ENCODE peak calls at places on chromosomes 3 and 15, in four cellular contexts. O is stimulated activated naive CD8-positive, alpha-beta T cell treated with anti-CD3 and anti-CD28 coated beads, Interleukin-15, amount 100 ng/mL, for 72 hours; C is activated naive CD8-positive, alpha-beta T cell treated with anti-CD3 and anti-CD28 coated beads, Interleukin-2, amount 10 ng/mL, durations not matched to agents 7 days and 5 days; Y is mesendoderm. N is an unnamed sample.

GRCh38 chr3:127749787-127750225 is 72.5 kb downstream of the MGLL start:
- DNase-seq in O (no peak), C (no peak), Y (peak), N (no peak)

GRCh38 chr15:52558196-52558595 is 10.6 kb downstream of the ARPP19 start:
- DNase-seq in O (peak), C (no peak), Y (peak), N (no peak)

GRCh38 chr3:49733551-49733950 is 9.8 kb upstream of the GMPPB start:
- DNase-seq in O (no peak), C (no peak), Y (no peak), N (no peak)

GRCh38 chr15:90750186-90750585 is 33.0 kb downstream of the BLM start:
- DNase-seq in O (peak), C (no peak), Y (no peak), N (no peak)

GRCh38 chr3:112056451-112056929 is 22.0 kb downstream of the TMPRSS7 start:
- DNase-seq in O (no peak), C (no peak), Y (no peak), N (no peak)

GRCh38 chr15:43286074-43286473 is 19.3 kb upstream of the TGM5 start:
- DNase-seq in O (no peak), C (no peak), Y (no peak), N (no peak)

GRCh38 chr3:145864336-145864735 is 296.6 kb downstream of the PLOD2 start:
- DNase-seq in O (no peak), C (no peak), Y (no peak), N (no peak)

GRCh38 chr15:83276661-83277060 is 7.8 kb downstream of the BNC1 start:
- DNase-seq in O (no peak), C (no peak), Y (no peak), N (no peak)

GRCh38 chr3:124698030-124698770 is 32.1 kb upstream of the UMPS start:
- DNase-seq in O (no peak), C (no peak), Y (no peak), N (no peak)

GRCh38 chr15:50315814-50316630 is 39.0 kb downstream of the GABPB1 start:
- DNase-seq in O (no peak), C (no peak), Y (peak), N (peak)

GRCh38 chr3:67381667-67382272 is 272.6 kb downstream of the SUCLG2 start:
- DNase-seq in O (no peak), C (no peak), Y (no peak), N (peak)

GRCh38 chr3:17195192-17195611 is 310.4 kb downstream of the PLCL2 start:
- DNase-seq in O (peak), C (no peak), Y (peak), N (no peak)

GRCh38 chr15:49145651-49146609 is 9.5 kb downstream of the COPS2 start:
- DNase-seq in O (no peak), C (no peak), Y (peak), N (peak)

GRCh38 chr3:53166781-53167291 is 5.8 kb downstream of the PRKCD start:
- DNase-seq in O (no peak), C (no peak), Y (no peak), N (no peak)

GRCh38 chr3:123100192-123100776 is 33.5 kb downstream of the PDIA5 start:
- DNase-seq in O (no peak), C (no peak), Y (no peak), N (no peak)

GRCh38 chr15:88985547-88986393 is 72.6 kb upstream of the MFGE8 start:
- DNase-seq in O (no peak), C (no peak), Y (peak), N (no peak)

GRCh38 chr3:8761866-8762265 is 7.5 kb downstream of the OXTR start:
- DNase-seq in O (no peak), C (no peak), Y (no peak), N (no peak)

GRCh38 chr3:195129644-195130492 is 141.1 kb downstream of the XXYLT1 start:
- DNase-seq in O (peak), C (no peak), Y (no peak), N (no peak)

GRCh38 chr15:77739591-77740378 is 107.1 kb upstream of the LINGO1 start:
- DNase-seq in O (no peak), C (no peak), Y (no peak), N (no peak)

GRCh38 chr3:99862208-99862607 is 44.5 kb downstream of the CMSS1 start:
- DNase-seq in O (no peak), C (no peak), Y (no peak), N (no peak)

GRCh38 chr3:56885461-56885860 is 83.7 kb upstream of the ARHGEF3 start:
- DNase-seq in O (no peak), C (no peak), Y (no peak), N (no peak)

GRCh38 chr3:168061332-168061996 is 34.3 kb downstream of the GOLIM4 start:
- DNase-seq in O (no peak), C (no peak), Y (no peak), N (no peak)

GRCh38 chr3:52526151-52526561 is 7.5 kb downstream of the NT5DC2 start:
- DNase-seq in O (no peak), C (no peak), Y (no peak), N (no peak)

GRCh38 chr3:171066216-171066615 is 39.7 kb upstream of the SLC2A2 start:
- DNase-seq in O (no peak), C (no peak), Y (no peak), N (no peak)

GRCh38 chr3:28240440-28240839 is 979 bp upstream of the CMC1 start:
- DNase-seq in O (no peak), C (no peak), Y (peak), N (no peak)

GRCh38 chr3:55690746-55691540 is 203.8 kb upstream of the WNT5A start:
- DNase-seq in O (no peak), C (no peak), Y (peak), N (no peak)

N was measured in NCI-H748 treated with DMSO at 0.1 percent for 48 hours.